ENCODE peak calls at places on chromosomes 11 and 22, in four cellular contexts. W is H54, J is hippocampal formation, I is activated T-cell treated with anti-CD3 and anti-CD28 coated beads for 4 hours. L is an unnamed sample.

GRCh38 chr11:1820463-1821325 is 14.1 kb upstream of the SYT8 start:
- DNase-seq in W (no peak), J (no peak), I (no peak), L (peak; percentile 42)

GRCh38 chr11:92911478-92911877 is 58.0 kb upstream of the MTNR1B start:
- DNase-seq in W (no peak), J (no peak), I (no peak), L (no peak)

GRCh38 chr22:30114356-30114755 is 34.1 kb downstream of the HORMAD2 start:
- DNase-seq in W (no peak), J (no peak), I (no peak), L (no peak)

GRCh38 chr11:96781082-96781481 is 391.3 kb downstream of the JRKL start:
- DNase-seq in W (no peak), J (no peak), I (no peak), L (no peak)

GRCh38 chr11:33829430-33830141 is 55.3 kb upstream of the FBXO3 start:
- DNase-seq in W (peak; percentile 62), J (peak; percentile 45), I (peak; percentile 42), L (no peak)

GRCh38 chr11:1853376-1854131 is 670 bp downstream of the LSP1 start:
- DNase-seq in W (no peak), J (no peak), I (no peak), L (peak; percentile 74)

GRCh38 chr11:100677796-100678195 is 9.3 kb upstream of the ARHGAP42 start:
- DNase-seq in W (no peak), J (no peak), I (no peak), L (no peak)

GRCh38 chr22:42959472-42960145 is 55.3 kb downstream of the PACSIN2 start:
- DNase-seq in W (no peak), J (no peak), I (no peak), L (no peak)

GRCh38 chr11:47797633-47798032 is 30.5 kb upstream of the FNBP4 start:
- DNase-seq in W (no peak), J (no peak), I (peak; percentile 32), L (no peak)

GRCh38 chr11:23555085-23555484 is 694.8 kb upstream of the CCDC179 start:
- DNase-seq in W (no peak), J (no peak), I (no peak), L (no peak)

GRCh38 chr11:119982517-119983239 is 155.2 kb downstream of the TRIM29 start:
- DNase-seq in W (no peak), J (no peak), I (no peak), L (no peak)

GRCh38 chr11:77172666-77172982 is 44.6 kb downstream of the MYO7A start:
- DNase-seq in W (no peak), J (no peak), I (no peak), L (peak; percentile 58)

GRCh38 chr22:45692549-45692948 is 20.9 kb downstream of the ATXN10 start:
- DNase-seq in W (no peak), J (no peak), I (no peak), L (no peak)

GRCh38 chr11:2578934-2579280 is 120.9 kb downstream of the KCNQ1OT1 start:
- DNase-seq in W (no peak), J (no peak), I (no peak), L (peak; percentile 44)

GRCh38 chr11:117218133-117218915 is 13.5 kb downstream of the PCSK7 start:
- DNase-seq in W (no peak), J (no peak), I (no peak), L (peak; percentile 84)

GRCh38 chr11:803467-803742 is 1.6 kb downstream of the PIDD1 start:
- DNase-seq in W (no peak), J (no peak), I (no peak), L (no peak)

GRCh38 chr22:21951931-21952465 is 650 bp downstream of the PPM1F start:
- DNase-seq in W (no peak), J (no peak), I (no peak), L (no peak)

GRCh38 chr22:37244114-37244921 is at the start of gene RAC2:
- DNase-seq in W (peak; percentile 38), J (no peak), I (peak; percentile 85), L (peak; percentile 92)

GRCh38 chr11:11538277-11538960 is 83.4 kb downstream of the GALNT18 start:
- DNase-seq in W (no peak), J (no peak), I (no peak), L (peak; percentile 92)

GRCh38 chr11:71527576-71528210 is 626 bp downstream of the KRTAP5-7 start:
- DNase-seq in W (no peak), J (no peak), I (no peak), L (no peak)

GRCh38 chr11:126888126-126888712 is 112.4 kb downstream of the KIRREL3 start:
- DNase-seq in W (no peak), J (no peak), I (no peak), L (no peak)

GRCh38 chr11:126682590-126682989 is 318.0 kb downstream of the KIRREL3 start:
- DNase-seq in W (no peak), J (no peak), I (no peak), L (no peak)

GRCh38 chr11:57480409-57481137 is 20.2 kb downstream of the RTN4RL2 start:
- DNase-seq in W (peak; percentile 92), J (peak; percentile 26), I (peak; percentile 63), L (peak; percentile 86)